ENCODE peak calls at places on chromosomes 1 and 21, in five cellular contexts. V is fibroblast of mammary gland, L is MCF 10A, F is Caki2, T is cardiac muscle cell. Q is an unnamed sample.
A peak's percentile ranks its signal among the peaks of the same experiment; 100 is the strongest.

GRCh38 chr1:20345419-20345818 is 54.7 kb downstream of the VWA5B1 start:
- DNase-seq in T (no peak), L (no peak), V (no peak), F (no peak), Q (no peak)

GRCh38 chr1:115364044-115364775 is 26.2 kb upstream of the NGF start:
- DNase-seq in L (no peak), T (peak; percentile 52), F (no peak), V (peak; percentile 11), Q (peak; percentile 50)

GRCh38 chr21:36321325-36322082 is 1.5 kb downstream of the MORC3 start:
- DNase-seq in T (peak; percentile 18), F (peak; percentile 38), V (peak; percentile 26), L (peak; percentile 43), Q (no peak)

GRCh38 chr1:12185556-12186276 is 18.9 kb downstream of the TNFRSF1B start:
- DNase-seq in L (no peak), V (no peak), T (peak; percentile 30), F (no peak), Q (no peak)

GRCh38 chr21:17613242-17613676 is 558 bp upstream of the BTG3 start:
- DNase-seq in T (peak; percentile 40), V (peak; percentile 10), F (peak; percentile 19), L (no peak), Q (peak; percentile 28)

GRCh38 chr1:22231995-22232690 is 89.2 kb upstream of the WNT4 start:
- DNase-seq in L (no peak), T (no peak), F (no peak), V (no peak), Q (no peak)

GRCh38 chr1:64598100-64598571 is 128.2 kb downstream of the CACHD1 start:
- DNase-seq in L (peak; percentile 77), V (peak; percentile 24), T (peak; percentile 44), F (peak; percentile 21), Q (peak; percentile 16)

GRCh38 chr1:7278827-7279752 is 492.0 kb upstream of the VAMP3 start:
- DNase-seq in F (no peak), V (no peak), L (no peak), T (no peak), Q (no peak)

GRCh38 chr1:89725016-89725380 is 92.1 kb downstream of the LRRC8C start:
- DNase-seq in V (peak; percentile 96), F (no peak), L (peak; percentile 47), T (peak; percentile 74), Q (peak; percentile 94)

GRCh38 chr1:77874804-77875445 is 13.5 kb upstream of the NEXN start:
- DNase-seq in T (no peak), F (peak; percentile 58), V (peak; percentile 39), L (peak; percentile 79), Q (peak; percentile 15)

GRCh38 chr1:31828341-31828740 is 12.5 kb upstream of the SPOCD1 start:
- DNase-seq in T (no peak), L (no peak), V (no peak), F (no peak), Q (no peak)

GRCh38 chr1:208004851-208005250 is 93.9 kb upstream of the CD34 start:
- DNase-seq in T (peak; percentile 58), F (no peak), L (no peak), V (peak; percentile 83), Q (no peak)

GRCh38 chr1:222924140-222924706 is 109.4 kb downstream of the DISP1 start:
- DNase-seq in V (no peak), F (no peak), L (no peak), T (no peak), Q (no peak)

GRCh38 chr21:45285266-45285931 is 2.3 kb downstream of the POFUT2 start:
- DNase-seq in V (no peak), T (no peak), F (no peak), L (no peak), Q (no peak)

GRCh38 chr1:209207701-209208286 is 375.7 kb upstream of the CAMK1G start:
- DNase-seq in T (peak; percentile 78), V (peak; percentile 61), F (no peak), L (peak; percentile 83), Q (peak; percentile 58)

GRCh38 chr1:185158806-185159205 is 1.8 kb downstream of the SWT1 start:
- DNase-seq in T (no peak), V (peak; percentile 3), L (no peak), F (no peak), Q (no peak)

GRCh38 chr1:21935891-21936365 is 1.2 kb downstream of the HSPG2 start:
- DNase-seq in V (no peak), T (no peak), L (peak; percentile 45), F (peak; percentile 54), Q (no peak)

GRCh38 chr1:227959325-227959860 is 11.7 kb upstream of the WNT9A start:
- DNase-seq in T (no peak), F (no peak), L (no peak), V (no peak), Q (no peak)

GRCh38 chr1:26478159-26478558 is 5.9 kb downstream of the HMGN2 start:
- DNase-seq in V (no peak), F (no peak), L (no peak), T (no peak), Q (no peak)